ENCODE peak calls at places on chromosome 1, in nine cellular contexts. L is endodermal cell; G is neural progenitor cell; D is CD8-positive, alpha-beta T cell; A is mesendoderm; Z is left ventricle myocardium inferior; C is GM23248; S is astrocyte; X is mammary epithelial cell. U is an unnamed sample.

GRCh38 chr1:66598670-66599069 is 64.7 kb downstream of the SGIP1 start:
- DNase-seq in D (no peak), S (peak), C (peak), L (no peak), Z (no peak), G (no peak), A (peak), X (peak), U (no peak)

GRCh38 chr1:41382531-41383090 is 21.4 kb downstream of the FOXO6 start:
- DNase-seq in G (peak), C (peak), A (peak), S (no peak), Z (peak), L (peak), X (peak), D (no peak), U (peak)

GRCh38 chr1:17574502-17574901 is 35.0 kb downstream of the ARHGEF10L start:
- DNase-seq in A (peak), D (no peak), X (no peak), G (peak), S (no peak), L (peak), Z (no peak), C (no peak), U (no peak)

GRCh38 chr1:47650205-47650604 is 212.4 kb downstream of the FOXD2 start:
- DNase-seq in L (peak), X (peak), D (no peak), S (peak), Z (no peak), A (peak), C (peak), G (no peak), U (peak)

GRCh38 chr1:119541389-119541788 is 34.4 kb downstream of the HSD3B1 start:
- DNase-seq in Z (no peak), L (no peak), C (no peak), A (no peak), D (no peak), S (no peak), G (no peak), X (peak), U (no peak)

GRCh38 chr1:174815036-174815435 is 184.7 kb upstream of the CACYBP start:
- DNase-seq in C (peak), G (no peak), X (peak), S (peak), D (no peak), Z (no peak), L (no peak), A (peak), U (no peak)

GRCh38 chr1:194730304-194730703 is 1543.9 kb upstream of the B3GALT2 start:
- DNase-seq in G (no peak), A (no peak), L (no peak), C (no peak), X (no peak), D (no peak), S (no peak), Z (no peak), U (no peak)

GRCh38 chr1:61056674-61057439 is 25.5 kb upstream of the NFIA start:
- DNase-seq in Z (peak), G (peak), A (peak), X (peak), L (peak), C (peak), S (peak), D (no peak), U (no peak)

GRCh38 chr1:156498447-156499193 is 2.0 kb downstream of the MEF2D start:
- DNase-seq in L (peak), D (no peak), X (peak), S (peak), C (peak), Z (peak), A (peak), G (no peak), U (peak)

GRCh38 chr1:28482138-28482537 is 23.7 kb upstream of the RCC1 start:
- DNase-seq in Z (no peak), X (no peak), L (no peak), G (no peak), S (no peak), C (no peak), D (no peak), A (no peak), U (no peak)

GRCh38 chr1:107748529-107748928 is 216.5 kb downstream of the VAV3 start:
- DNase-seq in D (no peak), L (no peak), A (peak), G (peak), S (peak), X (peak), Z (no peak), C (peak), U (no peak)

GRCh38 chr1:107750364-107750959 is 214.5 kb downstream of the VAV3 start:
- DNase-seq in X (peak), A (peak), G (peak), S (peak), D (no peak), Z (no peak), C (peak), L (peak), U (no peak)
- H3K27ac ChIP-seq in X (no peak), A (no peak), G (no peak), S (no peak), D (no peak), Z (no peak), C (no peak), L (no peak), U (no peak)

GRCh38 chr1:230857822-230858221 is 10.5 kb downstream of the C1orf198 start:
- DNase-seq in S (peak), C (peak), X (no peak), L (no peak), A (no peak), D (no peak), Z (no peak), G (no peak), U (no peak)
- H3K27ac ChIP-seq in S (peak), C (no peak), X (no peak), L (peak), A (no peak), D (no peak), Z (peak), G (no peak), U (no peak)

GRCh38 chr1:222933273-222933672 is 118.4 kb downstream of the DISP1 start:
- DNase-seq in L (no peak), Z (no peak), G (no peak), X (no peak), S (no peak), C (no peak), A (no peak), D (no peak), U (no peak)

GRCh38 chr1:222928212-222928611 is 113.4 kb downstream of the DISP1 start:
- DNase-seq in A (peak), L (peak), D (no peak), Z (peak), X (no peak), C (peak), S (peak), G (peak), U (peak)

GRCh38 chr1:222930097-222930496 is 115.3 kb downstream of the DISP1 start:
- DNase-seq in X (no peak), Z (no peak), C (no peak), A (no peak), D (no peak), S (no peak), G (no peak), L (no peak), U (no peak)

GRCh38 chr1:222935239-222935900 is 120.5 kb downstream of the DISP1 start:
- DNase-seq in C (no peak), S (no peak), D (no peak), A (no peak), Z (no peak), L (no peak), G (no peak), X (no peak), U (no peak)

DNA sequence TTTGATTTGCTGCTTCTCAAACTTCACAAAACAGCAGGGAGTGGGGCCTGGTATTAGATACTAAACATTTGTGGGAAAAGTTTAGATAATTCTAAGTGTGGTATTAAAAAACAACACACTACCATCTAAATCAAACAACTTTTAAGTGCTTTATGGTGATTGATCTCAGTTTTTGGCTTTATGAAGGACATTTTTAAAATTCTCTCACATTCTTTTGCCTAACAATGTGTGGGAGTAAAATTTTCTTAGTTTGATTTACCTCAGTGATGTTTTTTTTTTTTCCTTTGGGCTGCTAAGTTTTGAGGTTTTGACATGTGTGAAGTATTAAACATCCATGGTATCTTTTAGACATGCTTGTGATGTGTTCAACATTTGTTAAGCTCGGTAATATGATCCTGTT is 116.2 kb downstream of the DISP1 start:
- DNase-seq in D (no peak), Z (no peak), G (no peak), A (no peak), S (peak), L (no peak), C (no peak), X (no peak), U (no peak)
- H3K27ac ChIP-seq in D (no peak), Z (peak), G (no peak), A (no peak), S (no peak), L (no peak), C (no peak), X (no peak), U (no peak)

GRCh38 chr1:3714284-3714741 is 37.9 kb upstream of the CCDC27 start:
- DNase-seq in G (no peak), A (no peak), D (no peak), L (no peak), Z (peak), X (no peak), C (no peak), S (no peak), U (no peak)
- H3K27ac ChIP-seq in G (no peak), A (no peak), D (no peak), L (no peak), Z (peak), X (no peak), C (no peak), S (no peak), U (no peak)

DNA sequence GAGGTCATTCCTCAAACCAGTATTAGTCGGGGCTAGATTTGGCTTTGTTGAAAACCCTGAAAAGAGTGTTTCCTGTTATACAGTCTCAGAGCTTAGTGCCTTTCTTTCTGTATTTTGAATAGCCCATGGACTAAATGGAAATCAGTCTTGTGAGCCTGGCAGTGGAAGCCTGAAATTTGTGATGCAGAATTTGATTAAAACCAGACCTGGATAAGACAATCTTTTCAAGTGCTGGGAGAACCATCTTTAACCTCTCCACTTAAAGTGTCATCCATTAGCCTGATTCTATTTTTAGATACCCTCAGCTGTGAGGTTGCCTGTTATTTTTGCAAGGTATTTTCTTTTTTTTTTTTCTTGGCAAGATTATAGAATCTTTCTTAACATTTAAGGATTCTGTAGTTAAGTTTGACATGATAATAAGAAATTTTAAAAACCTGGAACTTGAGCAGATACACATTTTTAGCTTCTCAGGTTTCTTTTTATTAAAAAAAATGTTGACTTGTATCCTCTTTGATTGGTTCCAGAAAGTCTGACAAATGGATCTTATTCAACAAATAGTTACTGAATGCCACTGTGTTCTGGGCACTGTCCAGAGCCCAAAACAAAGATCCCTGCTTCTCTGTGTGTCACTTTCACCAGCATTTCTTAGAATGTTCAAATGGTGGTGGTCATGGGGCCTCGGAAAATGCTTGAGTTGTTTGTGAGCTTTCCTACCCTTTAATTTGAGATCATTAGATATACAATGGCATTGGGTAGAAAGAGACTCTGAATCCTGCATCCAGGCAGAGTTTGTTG is 19.7 kb downstream of the ACTN2 start:
- DNase-seq in C (no peak), A (no peak), G (no peak), D (no peak), Z (no peak), X (no peak), S (no peak), L (no peak), U (no peak)
- H3K27ac ChIP-seq in C (no peak), A (no peak), G (no peak), D (no peak), Z (peak), X (no peak), S (no peak), L (no peak), U (no peak)

GRCh38 chr1:247562169-247562568 is 13.2 kb downstream of the GCSAML start:
- DNase-seq in L (no peak), A (no peak), G (no peak), X (no peak), S (no peak), D (no peak), Z (no peak), C (no peak), U (no peak)
- H3K27ac ChIP-seq in L (no peak), A (no peak), G (no peak), X (no peak), S (no peak), D (no peak), Z (no peak), C (no peak), U (no peak)

DNA sequence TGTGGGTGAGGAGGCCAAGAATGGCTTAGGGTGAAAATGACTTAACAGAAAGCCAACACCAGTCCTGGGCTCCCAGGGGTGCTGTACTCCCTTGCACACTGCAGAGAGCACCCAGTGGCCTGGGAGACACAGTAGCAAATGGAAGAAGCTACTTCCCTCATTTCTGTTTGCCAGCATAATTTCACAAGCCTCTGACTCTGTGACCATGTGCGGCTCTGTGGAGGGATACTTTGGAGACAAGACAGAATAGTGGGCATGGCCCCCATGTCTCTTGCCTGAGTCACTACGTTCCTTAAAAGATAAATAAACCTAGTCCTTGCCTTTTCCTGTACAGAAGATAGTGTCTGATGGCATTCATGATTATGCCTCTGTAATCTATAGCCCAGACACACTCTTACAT is 38.1 kb downstream of the TRIM62 start:
- DNase-seq in L (no peak), X (no peak), A (no peak), S (peak), G (no peak), Z (no peak), D (no peak), C (peak), U (no peak)
- H3K27ac ChIP-seq in L (no peak), X (no peak), A (no peak), S (peak), G (no peak), Z (peak), D (no peak), C (no peak), U (no peak)

DNA sequence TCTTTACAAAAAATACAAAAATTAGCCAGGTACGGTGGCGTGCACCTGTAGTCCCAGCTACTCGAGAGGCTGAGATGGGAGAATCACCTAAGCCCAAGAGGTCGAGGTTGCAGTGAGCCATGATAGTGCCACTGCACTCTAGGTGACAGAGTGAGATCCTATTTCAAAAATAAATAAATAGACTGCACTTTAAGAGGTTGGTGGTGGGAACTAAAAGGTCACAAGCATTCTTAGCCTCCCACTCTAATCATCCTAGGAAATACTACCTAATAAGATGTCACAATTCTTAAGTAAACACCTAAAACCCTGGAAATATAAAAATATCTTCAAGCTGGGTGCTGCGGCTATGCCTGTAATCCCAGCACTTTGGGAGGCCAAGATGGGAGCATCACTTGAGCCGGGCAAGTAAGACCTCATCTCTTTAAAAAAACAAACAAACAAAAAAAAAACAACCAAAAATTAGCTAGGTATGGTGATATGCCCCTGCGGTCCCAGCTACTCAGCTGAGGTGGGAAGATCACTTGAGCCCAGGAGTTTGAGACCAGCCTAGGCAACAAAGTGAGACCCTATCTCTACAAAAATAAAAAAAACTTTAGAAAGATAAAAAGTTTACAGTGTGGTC is 4.1 kb downstream of the DCAF8 start:
- DNase-seq in Z (no peak), X (no peak), A (no peak), D (no peak), S (no peak), L (no peak), C (no peak), G (no peak), U (no peak)
- H3K27ac ChIP-seq in Z (peak), X (no peak), A (no peak), D (no peak), S (no peak), L (no peak), C (no peak), G (peak), U (no peak)

GRCh38 chr1:210293191-210293607 is 35.5 kb upstream of the HHAT start:
- DNase-seq in Z (peak), C (peak), A (no peak), G (no peak), D (no peak), L (no peak), X (no peak), S (peak), U (peak)
- H3K27ac ChIP-seq in Z (peak), C (peak), A (peak), G (no peak), D (no peak), L (no peak), X (no peak), S (no peak), U (peak)

DNA sequence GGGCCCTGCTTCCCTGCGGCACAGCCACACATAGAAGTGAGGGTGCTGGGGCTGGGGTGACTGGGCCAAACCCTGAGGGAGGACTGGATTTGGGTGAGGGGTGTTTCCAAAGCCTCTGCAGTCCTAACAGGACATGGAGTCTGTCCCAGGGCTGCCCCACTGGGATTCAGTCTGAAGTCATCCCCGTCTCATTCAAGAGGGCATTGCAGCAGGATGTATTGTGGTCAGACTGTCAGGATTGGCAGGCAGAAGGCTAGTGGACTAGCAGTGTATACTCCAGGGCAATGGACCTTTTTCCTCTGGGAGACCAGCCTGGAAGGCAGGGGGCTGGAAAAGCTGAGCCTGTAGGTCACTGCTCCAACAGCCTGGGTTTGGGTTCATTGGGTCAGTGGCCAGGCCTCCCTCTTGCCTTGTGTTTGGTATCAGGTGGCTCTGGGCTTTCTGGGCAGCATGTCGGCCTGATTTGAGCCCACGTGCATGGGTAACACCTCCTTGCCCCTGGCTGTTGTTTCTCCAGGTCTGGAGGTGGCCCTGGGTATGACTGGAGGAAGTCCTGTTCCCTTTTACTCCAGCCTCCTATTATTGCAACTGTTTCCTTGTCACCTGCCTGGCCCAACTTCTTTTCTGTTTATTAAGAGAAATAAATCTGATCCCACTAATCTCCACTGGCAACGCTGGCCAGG is 41.0 kb upstream of the SYNC start:
- DNase-seq in C (peak), D (no peak), L (no peak), A (no peak), G (no peak), S (peak), Z (no peak), X (no peak), U (no peak)
- H3K27ac ChIP-seq in C (no peak), D (no peak), L (no peak), A (no peak), G (no peak), S (no peak), Z (peak), X (peak), U (peak)